ENCODE peak calls at places on chromosomes 3 and 15, in seven cellular contexts. N, M, R, P, H, O and T are unnamed samples.

GRCh38 chr15:70494861-70495571 is 268.3 kb downstream of the UACA start:
- DNase-seq in O (no peak), M (no peak), N (peak), P (no peak), H (peak), R (peak), T (no peak)

GRCh38 chr3:24565053-24565452 is 70.4 kb upstream of the THRB start:
- DNase-seq in H (no peak), M (no peak), P (no peak), R (no peak), N (no peak), O (no peak), T (no peak)

GRCh38 chr3:133549565-133549964 is 23.9 kb upstream of the CDV3 start:
- DNase-seq in R (no peak), O (no peak), M (no peak), N (no peak), H (no peak), P (no peak), T (peak)

GRCh38 chr3:44235604-44236484 is 5.8 kb upstream of the TOPAZ1 start:
- DNase-seq in P (peak), R (peak), N (peak), H (peak), M (peak), O (peak), T (peak)

GRCh38 chr3:11367116-11367781 is 95.1 kb downstream of the ATG7 start:
- DNase-seq in H (no peak), R (no peak), O (no peak), M (no peak), N (peak), P (no peak), T (peak)

GRCh38 chr3:70603103-70603502 is 290.7 kb upstream of the MDFIC2 start:
- DNase-seq in R (no peak), M (no peak), H (no peak), P (no peak), O (no peak), N (no peak), T (no peak)

GRCh38 chr3:156356537-156357363 is 198.2 kb downstream of the SSR3 start:
- DNase-seq in R (no peak), H (no peak), N (peak), P (no peak), M (no peak), O (no peak), T (no peak)

GRCh38 chr15:70748281-70748747 is 15.0 kb downstream of the UACA start:
- DNase-seq in M (no peak), P (no peak), N (no peak), H (no peak), O (no peak), R (no peak), T (peak)

GRCh38 chr3:141498592-141499223 is 11.9 kb downstream of the RASA2 start:
- DNase-seq in O (peak), N (no peak), M (peak), P (no peak), H (peak), R (peak), T (peak)

GRCh38 chr15:81524496-81524895 is 150.5 kb upstream of the TMC3 start:
- DNase-seq in H (no peak), O (no peak), M (no peak), R (no peak), P (no peak), N (no peak), T (no peak)

GRCh38 chr15:99213187-99213811 is 36.1 kb downstream of the TTC23 start:
- DNase-seq in P (peak), R (peak), N (peak), O (peak), H (peak), M (peak), T (peak)

GRCh38 chr3:42229942-42230688 is 35.9 kb downstream of the CCK start:
- DNase-seq in M (no peak), N (peak), R (no peak), P (no peak), H (peak), O (no peak), T (no peak)

GRCh38 chr3:177724020-177724638 is 526.8 kb upstream of the TBL1XR1 start:
- DNase-seq in R (no peak), N (peak), M (no peak), H (no peak), P (no peak), O (no peak), T (peak)

GRCh38 chr3:157418104-157418503 is 18.5 kb upstream of the PTX3 start:
- DNase-seq in H (peak), P (no peak), O (no peak), R (no peak), M (no peak), N (no peak), T (no peak)

GRCh38 chr3:168139947-168140346 is 44.2 kb upstream of the GOLIM4 start:
- DNase-seq in O (no peak), N (no peak), P (no peak), R (no peak), H (no peak), M (no peak), T (no peak)

GRCh38 chr3:188529228-188529627 is 375.3 kb downstream of the LPP start:
- DNase-seq in N (no peak), O (no peak), P (no peak), H (no peak), M (no peak), R (no peak), T (no peak)

GRCh38 chr3:44074181-44074580 is 167.5 kb upstream of the TOPAZ1 start:
- DNase-seq in N (no peak), M (no peak), H (no peak), O (no peak), R (no peak), P (no peak), T (no peak)

GRCh38 chr3:43540625-43541024 is 81.2 kb downstream of the ANO10 start:
- DNase-seq in P (no peak), H (no peak), R (no peak), N (peak), M (no peak), O (no peak), T (no peak)

GRCh38 chr3:126753191-126754160 is 49.4 kb downstream of the CHCHD6 start:
- DNase-seq in H (peak), R (no peak), O (no peak), N (peak), P (no peak), M (no peak), T (peak)

GRCh38 chr15:45573961-45574629 is 13.1 kb upstream of the BLOC1S6 start:
- DNase-seq in R (no peak), O (no peak), N (peak), H (peak), P (peak), M (no peak), T (no peak)

GRCh38 chr3:15535757-15536156 is 14.3 kb upstream of the COLQ start:
- DNase-seq in M (no peak), N (no peak), H (no peak), R (peak), O (no peak), P (no peak), T (no peak)

GRCh38 chr3:131224886-131225550 is 156.6 kb upstream of the NUDT16 start:
- DNase-seq in P (no peak), O (no peak), M (no peak), R (no peak), N (peak), H (peak), T (no peak)

GRCh38 chr15:60804986-60805949 is 326.3 kb upstream of the ICE2 start:
- DNase-seq in N (peak), P (peak), M (no peak), R (no peak), H (peak), O (no peak), T (no peak)

GRCh38 chr3:42031808-42032475 is 59.2 kb upstream of the TRAK1 start:
- DNase-seq in H (no peak), N (peak), M (no peak), R (no peak), P (no peak), O (no peak), T (peak)

GRCh38 chr3:128786434-128787020 is 60.5 kb downstream of the RAB7A start:
- DNase-seq in O (no peak), P (no peak), H (no peak), M (no peak), R (no peak), N (peak), T (no peak)

GRCh38 chr15:85282504-85283115 is 97.8 kb upstream of the AKAP13 start:
- DNase-seq in M (no peak), P (no peak), N (peak), H (peak), R (no peak), O (no peak), T (no peak)

GRCh38 chr15:69600556-69601085 is 148.0 kb downstream of the RPLP1 start:
- DNase-seq in H (no peak), M (no peak), O (no peak), N (no peak), P (no peak), R (no peak), T (peak)

GRCh38 chr3:197367081-197367780 is 68.8 kb upstream of the DLG1 start:
- DNase-seq in M (no peak), O (no peak), P (no peak), N (peak), H (peak), R (no peak), T (no peak)

GRCh38 chr15:75061272-75061671 is 37.9 kb downstream of the PPCDC start:
- DNase-seq in P (no peak), R (no peak), H (peak), M (peak), O (no peak), N (no peak), T (peak)

GRCh38 chr3:187841552-187841951 is 96.3 kb upstream of the BCL6 start:
- DNase-seq in H (peak), O (no peak), N (peak), P (no peak), R (no peak), M (no peak), T (no peak)

GRCh38 chr3:64143399-64144130 is 81.7 kb downstream of the PRICKLE2 start:
- DNase-seq in H (peak), R (no peak), N (peak), P (no peak), O (no peak), M (no peak), T (no peak)

GRCh38 chr15:57124036-57124435 is 205.6 kb downstream of the TCF12 start:
- DNase-seq in N (no peak), M (no peak), R (no peak), H (no peak), O (no peak), P (no peak), T (no peak)

GRCh38 chr15:73141216-73141900 is 89.1 kb downstream of the NEO1 start:
- DNase-seq in R (no peak), N (no peak), M (no peak), P (no peak), H (no peak), O (no peak), T (no peak)

GRCh38 chr3:99330281-99330680 is 308.1 kb upstream of the COL8A1 start:
- DNase-seq in O (no peak), R (no peak), H (peak), M (no peak), N (peak), P (no peak), T (no peak)

GRCh38 chr15:101499863-101500713 is 10.6 kb upstream of the PCSK6 start:
- DNase-seq in H (peak), P (no peak), N (no peak), R (no peak), M (no peak), O (no peak), T (peak)